ENCODE peak calls at places on chromosomes 6 and 20, in six cellular contexts. One of them, this sample, is unnamed.

GRCh38 chr6:17469006-17469972 is 75.9 kb downstream of the CAP2 start:
- DNase-seq in fibroblast of mammary gland: peak
- DNase-seq in CD8-positive, alpha-beta T cell: no peak
- DNase-seq in WTC11: no peak
- DNase-seq in uterus: no peak
- DNase-seq in fibroblast of the aortic adventitia: peak
- DNase-seq in this sample: peak

GRCh38 chr6:13362432-13362831 is 34.1 kb upstream of the TBC1D7 start:
- DNase-seq in fibroblast of mammary gland: peak
- DNase-seq in CD8-positive, alpha-beta T cell: no peak
- DNase-seq in uterus: no peak
- DNase-seq in WTC11: no peak
- DNase-seq in fibroblast of the aortic adventitia: peak
- DNase-seq in this sample: peak

GRCh38 chr6:21595265-21595950 is 1.9 kb downstream of the SOX4 start:
- DNase-seq in uterus: peak
- DNase-seq in fibroblast of the aortic adventitia: peak
- DNase-seq in CD8-positive, alpha-beta T cell: no peak
- DNase-seq in WTC11: peak
- DNase-seq in fibroblast of mammary gland: peak
- DNase-seq in this sample: peak

GRCh38 chr6:84498905-84499304 is 265.5 kb downstream of the TBX18 start:
- DNase-seq in CD8-positive, alpha-beta T cell: no peak
- DNase-seq in uterus: no peak
- DNase-seq in fibroblast of the aortic adventitia: no peak
- DNase-seq in WTC11: no peak
- DNase-seq in fibroblast of mammary gland: no peak
- DNase-seq in this sample: no peak

GRCh38 chr20:25136643-25137559 is 55.0 kb upstream of the VSX1 start:
- DNase-seq in CD8-positive, alpha-beta T cell: no peak
- DNase-seq in uterus: no peak
- DNase-seq in fibroblast of mammary gland: peak
- DNase-seq in WTC11: no peak
- DNase-seq in fibroblast of the aortic adventitia: peak
- DNase-seq in this sample: peak

GRCh38 chr6:44655368-44656342 is 268.1 kb downstream of the CDC5L start:
- DNase-seq in uterus: peak
- DNase-seq in fibroblast of mammary gland: peak
- DNase-seq in CD8-positive, alpha-beta T cell: peak
- DNase-seq in WTC11: peak
- DNase-seq in fibroblast of the aortic adventitia: peak
- DNase-seq in this sample: peak

GRCh38 chr20:3172933-3173581 is at the start of gene LZTS3:
- DNase-seq in WTC11: peak
- DNase-seq in uterus: peak
- DNase-seq in fibroblast of the aortic adventitia: peak
- DNase-seq in fibroblast of mammary gland: peak
- DNase-seq in CD8-positive, alpha-beta T cell: peak
- DNase-seq in this sample: peak

GRCh38 chr20:38790210-38791053 is 15.1 kb upstream of the PPP1R16B start:
- DNase-seq in CD8-positive, alpha-beta T cell: no peak
- DNase-seq in fibroblast of the aortic adventitia: peak
- DNase-seq in fibroblast of mammary gland: peak
- DNase-seq in WTC11: peak
- DNase-seq in uterus: no peak
- DNase-seq in this sample: peak

GRCh38 chr6:31794866-31795615 is 511 bp downstream of the VARS1 start:
- DNase-seq in fibroblast of mammary gland: no peak
- DNase-seq in fibroblast of the aortic adventitia: no peak
- DNase-seq in uterus: no peak
- DNase-seq in WTC11: no peak
- DNase-seq in CD8-positive, alpha-beta T cell: no peak
- DNase-seq in this sample: peak

GRCh38 chr6:55916188-55916587 is 40.8 kb upstream of the BMP5 start:
- DNase-seq in uterus: no peak
- DNase-seq in WTC11: no peak
- DNase-seq in fibroblast of the aortic adventitia: peak
- DNase-seq in fibroblast of mammary gland: peak
- DNase-seq in CD8-positive, alpha-beta T cell: no peak
- DNase-seq in this sample: peak

GRCh38 chr6:169520104-169520503 is 181.7 kb downstream of the WDR27 start:
- DNase-seq in WTC11: no peak
- DNase-seq in uterus: no peak
- DNase-seq in fibroblast of mammary gland: peak
- DNase-seq in CD8-positive, alpha-beta T cell: no peak
- DNase-seq in fibroblast of the aortic adventitia: peak
- DNase-seq in this sample: peak

GRCh38 chr6:23349521-23350147 is 776.4 kb upstream of the NRSN1 start:
- DNase-seq in fibroblast of the aortic adventitia: peak
- DNase-seq in fibroblast of mammary gland: peak
- DNase-seq in CD8-positive, alpha-beta T cell: no peak
- DNase-seq in uterus: no peak
- DNase-seq in WTC11: no peak
- DNase-seq in this sample: peak

GRCh38 chr6:89951574-89952360 is 57.5 kb downstream of the GJA10 start:
- DNase-seq in CD8-positive, alpha-beta T cell: no peak
- DNase-seq in WTC11: peak
- DNase-seq in uterus: no peak
- DNase-seq in fibroblast of mammary gland: peak
- DNase-seq in fibroblast of the aortic adventitia: peak
- DNase-seq in this sample: peak

GRCh38 chr20:48659888-48660287 is 167.9 kb downstream of the PREX1 start:
- DNase-seq in uterus: no peak
- DNase-seq in WTC11: no peak
- DNase-seq in CD8-positive, alpha-beta T cell: no peak
- DNase-seq in fibroblast of mammary gland: no peak
- DNase-seq in fibroblast of the aortic adventitia: peak
- DNase-seq in this sample: no peak

GRCh38 chr20:13119583-13119982 is 101.5 kb upstream of the ISM1 start:
- DNase-seq in CD8-positive, alpha-beta T cell: no peak
- DNase-seq in fibroblast of mammary gland: peak
- DNase-seq in WTC11: peak
- DNase-seq in uterus: no peak
- DNase-seq in fibroblast of the aortic adventitia: peak
- DNase-seq in this sample: peak

GRCh38 chr6:169890049-169890448 is 138.6 kb downstream of the ERMARD start:
- DNase-seq in WTC11: no peak
- DNase-seq in CD8-positive, alpha-beta T cell: no peak
- DNase-seq in uterus: no peak
- DNase-seq in fibroblast of mammary gland: no peak
- DNase-seq in fibroblast of the aortic adventitia: no peak
- DNase-seq in this sample: no peak

GRCh38 chr6:134532694-134533624 is 215.0 kb upstream of the SGK1 start:
- DNase-seq in fibroblast of the aortic adventitia: no peak
- DNase-seq in WTC11: no peak
- DNase-seq in uterus: no peak
- DNase-seq in CD8-positive, alpha-beta T cell: no peak
- DNase-seq in fibroblast of mammary gland: no peak
- DNase-seq in this sample: no peak

GRCh38 chr6:127340171-127340570 is 3.2 kb downstream of the ECHDC1 start:
- DNase-seq in fibroblast of mammary gland: no peak
- DNase-seq in WTC11: no peak
- DNase-seq in CD8-positive, alpha-beta T cell: no peak
- DNase-seq in fibroblast of the aortic adventitia: no peak
- DNase-seq in uterus: no peak
- DNase-seq in this sample: no peak

DNA sequence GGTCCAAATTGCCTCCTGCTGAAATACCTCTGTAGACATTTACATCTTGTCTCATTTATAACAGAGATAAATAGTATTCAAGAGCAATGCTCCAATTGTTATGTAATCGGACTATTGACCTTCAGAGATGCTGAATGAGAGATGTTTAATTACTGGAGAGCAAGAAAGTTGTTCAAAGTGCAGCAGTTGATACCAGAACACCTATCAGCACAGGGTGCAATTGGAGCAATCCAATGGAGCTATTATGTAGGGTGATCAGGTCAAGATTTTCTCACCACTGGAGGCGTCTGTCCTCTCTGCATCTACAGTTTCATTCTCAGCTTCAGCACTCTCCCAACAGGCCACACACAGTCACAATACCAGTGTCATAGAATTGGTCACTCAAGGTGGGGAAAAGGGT is 19.5 kb upstream of the TMX4 start:
- DNase-seq in fibroblast of the aortic adventitia: no peak
- DNase-seq in CD8-positive, alpha-beta T cell: no peak
- DNase-seq in uterus: no peak
- DNase-seq in WTC11: no peak
- DNase-seq in fibroblast of mammary gland: no peak
- DNase-seq in this sample: no peak
- TF ChIP-seq CTCF in fibroblast of the aortic adventitia: no peak
- TF ChIP-seq CTCF in CD8-positive, alpha-beta T cell: no peak
- TF ChIP-seq CTCF in uterus: no peak
- TF ChIP-seq CTCF in WTC11: no peak
- TF ChIP-seq CTCF in fibroblast of mammary gland: no peak
- TF ChIP-seq CTCF in this sample: no peak

GRCh38 chr20:44800398-44801046 is 9.8 kb downstream of the RIMS4 start:
- DNase-seq in uterus: no peak
- DNase-seq in WTC11: peak
- DNase-seq in CD8-positive, alpha-beta T cell: no peak
- DNase-seq in fibroblast of mammary gland: no peak
- DNase-seq in fibroblast of the aortic adventitia: no peak
- DNase-seq in this sample: peak
- TF ChIP-seq CTCF in uterus: no peak
- TF ChIP-seq CTCF in WTC11: no peak
- TF ChIP-seq CTCF in CD8-positive, alpha-beta T cell: no peak
- TF ChIP-seq CTCF in fibroblast of mammary gland: peak
- TF ChIP-seq CTCF in fibroblast of the aortic adventitia: peak
- TF ChIP-seq CTCF in this sample: peak

GRCh38 chr6:98759459-98759858 is 74.9 kb upstream of the POU3F2 start:
- DNase-seq in WTC11: no peak
- DNase-seq in fibroblast of the aortic adventitia: no peak
- DNase-seq in CD8-positive, alpha-beta T cell: no peak
- DNase-seq in fibroblast of mammary gland: no peak
- DNase-seq in uterus: no peak
- DNase-seq in this sample: no peak
- TF ChIP-seq CTCF in WTC11: no peak
- TF ChIP-seq CTCF in fibroblast of the aortic adventitia: no peak
- TF ChIP-seq CTCF in CD8-positive, alpha-beta T cell: no peak
- TF ChIP-seq CTCF in fibroblast of mammary gland: no peak
- TF ChIP-seq CTCF in uterus: no peak
- TF ChIP-seq CTCF in this sample: no peak

GRCh38 chr6:106609699-106610098 is 19.6 kb downstream of the RTN4IP1 start:
- DNase-seq in WTC11: peak
- DNase-seq in CD8-positive, alpha-beta T cell: no peak
- DNase-seq in fibroblast of the aortic adventitia: peak
- DNase-seq in fibroblast of mammary gland: no peak
- DNase-seq in uterus: no peak
- DNase-seq in this sample: no peak
- TF ChIP-seq CTCF in WTC11: no peak
- TF ChIP-seq CTCF in CD8-positive, alpha-beta T cell: no peak
- TF ChIP-seq CTCF in fibroblast of the aortic adventitia: peak
- TF ChIP-seq CTCF in fibroblast of mammary gland: peak
- TF ChIP-seq CTCF in uterus: peak
- TF ChIP-seq CTCF in this sample: peak

GRCh38 chr20:45374101-45374467 is 4.0 kb downstream of the TP53TG5 start:
- DNase-seq in uterus: no peak
- DNase-seq in fibroblast of the aortic adventitia: no peak
- DNase-seq in fibroblast of mammary gland: no peak
- DNase-seq in CD8-positive, alpha-beta T cell: no peak
- DNase-seq in WTC11: no peak
- DNase-seq in this sample: no peak
- TF ChIP-seq CTCF in uterus: no peak
- TF ChIP-seq CTCF in fibroblast of the aortic adventitia: no peak
- TF ChIP-seq CTCF in fibroblast of mammary gland: no peak
- TF ChIP-seq CTCF in CD8-positive, alpha-beta T cell: peak
- TF ChIP-seq CTCF in WTC11: no peak
- TF ChIP-seq CTCF in this sample: no peak

DNA sequence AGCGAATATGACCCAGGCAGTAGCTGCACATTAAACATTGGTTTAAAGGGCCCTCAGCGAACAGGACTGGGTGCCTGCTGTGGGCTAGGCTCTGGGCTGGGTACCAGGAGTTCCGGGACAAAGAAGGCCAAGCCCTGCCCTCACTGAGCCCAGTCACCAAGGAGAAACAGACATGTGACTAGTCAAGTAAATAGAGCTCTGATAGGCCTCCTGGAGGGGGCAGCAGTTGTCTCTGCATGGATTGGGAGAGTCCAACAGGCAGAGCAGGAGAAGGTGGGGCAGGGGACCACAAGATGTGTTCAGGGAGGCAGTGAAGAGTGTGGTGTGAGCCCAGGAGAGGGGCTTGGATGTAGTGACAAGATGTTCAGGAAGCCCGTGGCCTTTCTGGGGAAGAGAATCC is 3.1 kb downstream of the HM13 start:
- DNase-seq in fibroblast of mammary gland: peak
- DNase-seq in uterus: no peak
- DNase-seq in fibroblast of the aortic adventitia: peak
- DNase-seq in WTC11: peak
- DNase-seq in CD8-positive, alpha-beta T cell: no peak
- DNase-seq in this sample: peak
- TF ChIP-seq CTCF in fibroblast of mammary gland: peak
- TF ChIP-seq CTCF in uterus: no peak
- TF ChIP-seq CTCF in fibroblast of the aortic adventitia: peak
- TF ChIP-seq CTCF in WTC11: no peak
- TF ChIP-seq CTCF in CD8-positive, alpha-beta T cell: no peak
- TF ChIP-seq CTCF in this sample: peak

GRCh38 chr6:723540-723939 is 30.6 kb upstream of the EXOC2 start:
- DNase-seq in fibroblast of mammary gland: no peak
- DNase-seq in CD8-positive, alpha-beta T cell: no peak
- DNase-seq in WTC11: no peak
- DNase-seq in fibroblast of the aortic adventitia: no peak
- DNase-seq in uterus: no peak
- DNase-seq in this sample: no peak
- TF ChIP-seq CTCF in fibroblast of mammary gland: peak
- TF ChIP-seq CTCF in CD8-positive, alpha-beta T cell: no peak
- TF ChIP-seq CTCF in WTC11: no peak
- TF ChIP-seq CTCF in fibroblast of the aortic adventitia: peak
- TF ChIP-seq CTCF in uterus: no peak
- TF ChIP-seq CTCF in this sample: peak

DNA sequence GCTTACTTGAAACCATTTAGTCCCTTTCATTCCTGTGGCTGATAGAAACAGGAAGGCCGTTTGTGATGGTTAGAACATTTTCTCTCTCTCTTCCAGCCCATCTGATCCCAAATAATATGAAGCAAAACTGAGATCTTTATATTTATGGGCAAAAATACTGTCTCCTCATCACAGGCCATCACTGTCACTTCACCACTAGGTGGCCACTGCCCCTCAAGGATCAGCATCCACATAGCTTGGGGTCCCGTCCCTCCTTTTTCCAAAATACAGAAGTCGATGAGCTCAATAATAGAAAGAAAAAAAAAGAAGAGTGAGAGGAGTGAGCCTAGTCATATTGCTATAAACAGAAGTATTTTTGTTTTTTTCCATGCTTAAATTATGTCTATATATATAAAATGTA is 46.4 kb upstream of the LAMP5 start:
- DNase-seq in WTC11: peak
- DNase-seq in fibroblast of mammary gland: no peak
- DNase-seq in CD8-positive, alpha-beta T cell: no peak
- DNase-seq in fibroblast of the aortic adventitia: no peak
- DNase-seq in uterus: no peak
- DNase-seq in this sample: no peak
- TF ChIP-seq CTCF in WTC11: peak
- TF ChIP-seq CTCF in fibroblast of mammary gland: peak
- TF ChIP-seq CTCF in CD8-positive, alpha-beta T cell: no peak
- TF ChIP-seq CTCF in fibroblast of the aortic adventitia: peak
- TF ChIP-seq CTCF in uterus: no peak
- TF ChIP-seq CTCF in this sample: peak

This sample was measured in cardiac fibroblast.